ENCODE peak calls at places on chromosomes 11 and 22, in five cellular contexts. T, Z, F, J and U are unnamed samples.

GRCh38 chr22:17890245-17890671 is 116.0 kb upstream of the BID start:
- ATAC-seq in T (peak), Z (no peak), J (no peak), F (no peak), U (no peak)

GRCh38 chr11:71489311-71490043 is 36.5 kb downstream of the NADSYN1 start:
- ATAC-seq in J (no peak), T (no peak), Z (peak), F (no peak), U (no peak)

GRCh38 chr11:20754957-20755356 is 85.6 kb downstream of the NELL1 start:
- ATAC-seq in Z (no peak), T (no peak), F (peak), J (no peak), U (no peak)

GRCh38 chr11:85089654-85090053 is 537.5 kb downstream of the DLG2 start:
- ATAC-seq in Z (no peak), J (no peak), T (no peak), F (no peak), U (no peak)

GRCh38 chr22:27100323-27100722 is 442.9 kb downstream of the MIAT start:
- ATAC-seq in Z (no peak), T (no peak), F (no peak), J (no peak), U (no peak)

GRCh38 chr11:86143429-86144030 is 74.6 kb upstream of the PICALM start:
- ATAC-seq in F (no peak), Z (peak), J (peak), T (peak), U (no peak)

GRCh38 chr11:71499125-71499524 is 27.9 kb upstream of the KRTAP5-7 start:
- ATAC-seq in T (no peak), Z (no peak), J (no peak), F (no peak), U (no peak)

GRCh38 chr11:959027-959426 is 33.4 kb downstream of the AP2A2 start:
- ATAC-seq in F (no peak), J (no peak), Z (no peak), T (no peak), U (no peak)

GRCh38 chr11:126431401-126432064 is 76.0 kb downstream of the ST3GAL4 start:
- ATAC-seq in F (peak), T (peak), Z (no peak), J (no peak), U (peak)

GRCh38 chr22:39567135-39567946 is 3.2 kb upstream of the CACNA1I start:
- ATAC-seq in F (no peak), T (no peak), J (peak), Z (peak), U (no peak)

GRCh38 chr11:114215871-114216803 is 80.1 kb upstream of the NNMT start:
- ATAC-seq in F (no peak), T (no peak), J (peak), Z (no peak), U (no peak)

GRCh38 chr11:102800774-102801173 is 2.8 kb upstream of the MMP1 start:
- ATAC-seq in T (no peak), J (no peak), F (no peak), Z (no peak), U (peak)

GRCh38 chr11:124640660-124641059 is 18.0 kb downstream of the TBRG1 start:
- ATAC-seq in F (no peak), T (no peak), Z (no peak), J (no peak), U (no peak)

GRCh38 chr11:36380296-36381004 is 84.4 kb downstream of the PRR5L start:
- ATAC-seq in Z (no peak), F (no peak), J (no peak), T (no peak), U (no peak)

GRCh38 chr11:77776455-77776854 is 44.1 kb downstream of the RSF1 start:
- ATAC-seq in J (peak), T (no peak), Z (peak), F (no peak), U (no peak)

GRCh38 chr11:71530602-71531001 is 3.5 kb downstream of the KRTAP5-7 start:
- ATAC-seq in J (peak), Z (peak), T (no peak), F (no peak), U (no peak)

GRCh38 chr22:44621401-44622146 is 80.4 kb upstream of the PRR5 start:
- ATAC-seq in Z (no peak), J (no peak), F (no peak), T (no peak), U (no peak)

GRCh38 chr22:49481651-49482399 is 345.8 kb downstream of the BRD1 start:
- ATAC-seq in J (peak), Z (no peak), T (peak), F (no peak), U (no peak)

GRCh38 chr11:122209619-122210377 is 93.8 kb upstream of the BLID start:
- ATAC-seq in T (peak), J (no peak), Z (no peak), F (no peak), U (peak)

GRCh38 chr11:20599424-20600346 is at the start of gene SLC6A5:
- ATAC-seq in Z (peak), T (no peak), F (peak), J (peak), U (no peak)

GRCh38 chr11:134488913-134489312 is 76.9 kb upstream of the B3GAT1 start:
- ATAC-seq in J (no peak), F (no peak), Z (no peak), T (no peak), U (no peak)

GRCh38 chr11:102932678-102933077 is 22.9 kb downstream of the MMP13 start:
- ATAC-seq in T (no peak), F (no peak), Z (no peak), J (no peak), U (no peak)

GRCh38 chr11:94694309-94695060 is 73.7 kb upstream of the AMOTL1 start:
- ATAC-seq in T (no peak), F (no peak), J (no peak), Z (no peak), U (no peak)

GRCh38 chr11:92628401-92629292 is 340.8 kb upstream of the MTNR1B start:
- ATAC-seq in F (no peak), J (no peak), Z (peak), T (no peak), U (no peak)

GRCh38 chr11:86524603-86525352 is 147.6 kb downstream of the ME3 start:
- ATAC-seq in J (no peak), Z (no peak), T (peak), F (no peak), U (no peak)

GRCh38 chr11:32960553-32961164 is 55.0 kb upstream of the DEPDC7 start:
- ATAC-seq in F (no peak), T (peak), J (peak), Z (peak), U (no peak)

GRCh38 chr22:29737251-29738117 is 17.7 kb downstream of the CABP7 start:
- ATAC-seq in J (no peak), F (no peak), T (no peak), Z (no peak), U (no peak)

GRCh38 chr22:31678748-31679147 is 16.7 kb upstream of the PISD start:
- ATAC-seq in Z (no peak), F (no peak), T (no peak), J (no peak), U (no peak)

GRCh38 chr11:133263332-133263731 is 269.0 kb downstream of the OPCML start:
- ATAC-seq in T (peak), F (no peak), Z (no peak), J (no peak), U (no peak)

GRCh38 chr11:108901359-108901758 is 236.5 kb downstream of the DDX10 start:
- ATAC-seq in F (no peak), T (no peak), J (no peak), Z (no peak), U (no peak)

GRCh38 chr11:107221743-107222142 is 203.5 kb upstream of the GUCY1A2 start:
- ATAC-seq in F (no peak), T (no peak), Z (no peak), J (no peak), U (no peak)

GRCh38 chr22:47116426-47117341 is 354.2 kb downstream of the TBC1D22A start:
- ATAC-seq in F (no peak), Z (no peak), T (no peak), J (no peak), U (no peak)

GRCh38 chr11:2142762-2143202 is 3.6 kb upstream of the IGF2 start:
- ATAC-seq in Z (peak), F (no peak), J (no peak), T (no peak), U (no peak)

GRCh38 chr22:47160141-47160541 is 397.7 kb downstream of the TBC1D22A start:
- ATAC-seq in T (no peak), J (no peak), Z (no peak), F (no peak), U (no peak)

GRCh38 chr22:32861330-32861729 is 59.8 kb downstream of the TIMP3 start:
- ATAC-seq in Z (no peak), T (no peak), F (no peak), J (no peak), U (no peak)

GRCh38 chr11:112410325-112410724 is 149.7 kb upstream of the PLET1 start:
- ATAC-seq in T (no peak), Z (no peak), J (no peak), F (no peak), U (no peak)

GRCh38 chr11:47433991-47434786 is 8.0 kb upstream of the PSMC3 start:
- ATAC-seq in F (no peak), T (peak), Z (no peak), J (no peak), U (peak)

GRCh38 chr22:40251106-40251505 is 73.4 kb downstream of the TNRC6B start:
- ATAC-seq in J (no peak), T (no peak), Z (no peak), F (no peak), U (no peak)

GRCh38 chr11:9722893-9723292 is 59.0 kb downstream of the SWAP70 start:
- ATAC-seq in J (no peak), F (no peak), Z (no peak), T (no peak), U (no peak)

GRCh38 chr11:103806130-103806900 is 230.1 kb upstream of the DDI1 start:
- ATAC-seq in F (no peak), T (peak), J (no peak), Z (no peak), U (no peak)

DNA sequence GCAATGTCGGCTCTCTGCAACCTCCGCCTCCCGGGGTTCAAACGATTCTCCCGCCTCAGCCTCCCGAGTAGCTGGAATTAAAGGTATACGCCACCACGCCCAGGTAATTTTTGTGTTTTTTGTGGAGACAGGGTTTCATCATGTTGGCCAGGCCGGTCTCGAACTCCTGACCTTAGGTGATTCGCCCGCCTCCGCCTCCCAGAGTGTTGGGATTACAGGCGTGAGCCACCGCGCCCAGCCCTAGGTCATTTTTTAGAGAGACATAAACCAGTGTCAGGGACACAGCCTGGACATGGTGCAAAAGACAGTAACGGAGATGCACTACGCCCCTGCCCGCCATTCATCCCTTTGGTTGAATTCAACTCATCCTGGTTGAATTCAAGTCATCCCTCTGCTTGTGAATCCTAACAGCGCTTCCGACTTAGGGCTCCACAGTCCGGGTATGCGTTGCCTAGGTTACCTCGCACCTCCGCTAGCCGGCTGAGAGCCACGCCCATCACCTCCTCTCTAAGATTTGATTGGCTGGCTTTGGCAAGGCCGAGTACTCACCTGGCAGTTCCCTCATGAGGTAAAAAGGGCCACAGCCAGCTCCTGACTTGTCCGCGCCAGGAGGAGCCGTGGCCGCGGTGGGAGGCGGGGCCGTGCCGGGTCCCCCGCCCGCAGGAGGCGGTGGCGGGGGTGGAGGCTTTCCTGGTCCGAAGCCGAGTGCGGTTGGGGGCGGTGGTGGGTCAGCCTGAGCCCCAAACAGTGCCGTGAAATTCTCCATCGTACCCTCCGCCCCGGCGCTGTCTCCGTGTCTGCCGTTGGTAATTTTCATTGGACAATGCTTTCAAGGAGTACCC is at the start of gene MED19:
- ATAC-seq in Z (peak), T (peak), F (peak), J (peak), U (peak)
- TF ChIP-seq POLR2AphosphoS5 in Z (peak), T (no peak), F (no peak), J (no peak), U (peak)

DNA sequence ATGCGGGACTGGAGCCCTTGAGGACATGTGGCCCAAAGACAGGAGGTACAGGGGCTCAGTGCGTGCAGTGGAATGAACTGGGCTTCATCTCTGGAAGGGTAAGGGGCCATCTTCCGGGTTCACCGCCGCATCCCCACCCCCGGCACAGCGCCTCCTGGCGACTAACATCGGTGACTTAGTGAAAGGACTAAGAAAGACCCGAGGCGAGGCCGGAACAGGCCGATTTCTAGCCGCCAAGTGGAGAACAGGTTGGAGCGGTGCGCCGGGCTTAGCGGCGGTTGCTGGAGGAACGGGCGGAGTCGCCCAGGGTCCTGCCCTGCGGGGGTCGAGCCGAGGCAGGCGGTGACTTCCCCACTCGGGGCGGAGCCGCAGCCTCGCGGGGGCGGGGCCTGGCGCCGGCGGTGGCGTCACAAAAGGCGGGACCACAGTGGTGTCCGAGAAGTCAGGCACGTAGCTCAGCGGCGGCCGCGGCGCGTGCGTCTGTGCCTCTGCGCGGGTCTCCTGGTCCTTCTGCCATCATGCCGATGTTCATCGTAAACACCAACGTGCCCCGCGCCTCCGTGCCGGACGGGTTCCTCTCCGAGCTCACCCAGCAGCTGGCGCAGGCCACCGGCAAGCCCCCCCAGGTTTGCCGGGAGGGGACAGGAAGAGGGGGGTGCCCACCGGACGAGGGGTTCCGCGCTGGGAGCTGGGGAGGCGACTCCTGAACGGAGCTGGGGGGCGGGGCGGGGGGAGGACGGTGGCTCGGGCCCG is at the start of gene MIF:
- ATAC-seq in F (peak), T (peak), J (peak), Z (peak), U (peak)
- TF ChIP-seq EP300 in F (peak), T (no peak), J (peak), Z (peak), U (no peak)

DNA sequence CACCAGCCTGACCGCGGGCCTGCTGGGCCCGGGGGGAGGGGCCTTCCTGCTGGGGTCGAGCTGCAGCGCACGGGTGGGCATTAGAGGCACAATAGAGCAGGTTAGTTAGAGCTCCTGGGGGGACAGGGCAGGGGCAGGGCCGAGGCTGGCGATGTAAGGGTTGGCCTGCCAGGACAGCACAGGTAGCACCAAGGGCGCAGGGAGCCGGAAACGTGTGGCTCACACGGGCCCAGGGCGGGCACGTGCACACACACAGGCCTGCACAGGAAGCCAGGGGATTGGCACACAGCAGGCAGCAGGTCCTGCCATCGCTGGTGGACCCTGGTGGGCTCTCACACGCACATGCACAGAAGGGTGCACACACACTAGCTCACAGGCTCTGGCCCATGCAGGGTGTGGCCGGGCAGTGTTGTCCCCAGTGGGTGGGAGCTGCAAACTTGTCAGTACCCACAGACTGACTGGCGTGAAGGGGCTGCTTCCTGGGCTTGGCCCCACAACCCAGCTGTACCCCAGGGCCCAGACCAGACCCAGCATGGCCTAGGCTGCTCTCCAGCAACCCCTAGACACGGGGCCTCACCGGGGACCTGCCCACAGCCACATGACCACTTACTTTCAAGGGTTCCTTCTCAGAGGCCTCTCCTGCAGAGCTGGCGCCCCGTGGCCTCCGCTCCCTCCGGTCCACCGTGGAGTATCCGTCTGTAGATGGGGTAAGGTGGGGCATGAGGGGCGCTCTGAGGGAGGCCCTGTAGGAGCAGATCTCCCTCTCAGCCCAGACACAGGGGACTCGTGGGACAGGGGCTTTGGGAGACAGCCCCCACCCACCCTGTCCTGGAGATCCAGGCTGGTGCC is 29.9 kb upstream of the TXNRD2 start:
- ATAC-seq in T (no peak), Z (no peak), J (no peak), F (peak), U (no peak)
- TF ChIP-seq POLR2AphosphoS5 in T (no peak), Z (no peak), J (no peak), F (peak), U (no peak)

DNA sequence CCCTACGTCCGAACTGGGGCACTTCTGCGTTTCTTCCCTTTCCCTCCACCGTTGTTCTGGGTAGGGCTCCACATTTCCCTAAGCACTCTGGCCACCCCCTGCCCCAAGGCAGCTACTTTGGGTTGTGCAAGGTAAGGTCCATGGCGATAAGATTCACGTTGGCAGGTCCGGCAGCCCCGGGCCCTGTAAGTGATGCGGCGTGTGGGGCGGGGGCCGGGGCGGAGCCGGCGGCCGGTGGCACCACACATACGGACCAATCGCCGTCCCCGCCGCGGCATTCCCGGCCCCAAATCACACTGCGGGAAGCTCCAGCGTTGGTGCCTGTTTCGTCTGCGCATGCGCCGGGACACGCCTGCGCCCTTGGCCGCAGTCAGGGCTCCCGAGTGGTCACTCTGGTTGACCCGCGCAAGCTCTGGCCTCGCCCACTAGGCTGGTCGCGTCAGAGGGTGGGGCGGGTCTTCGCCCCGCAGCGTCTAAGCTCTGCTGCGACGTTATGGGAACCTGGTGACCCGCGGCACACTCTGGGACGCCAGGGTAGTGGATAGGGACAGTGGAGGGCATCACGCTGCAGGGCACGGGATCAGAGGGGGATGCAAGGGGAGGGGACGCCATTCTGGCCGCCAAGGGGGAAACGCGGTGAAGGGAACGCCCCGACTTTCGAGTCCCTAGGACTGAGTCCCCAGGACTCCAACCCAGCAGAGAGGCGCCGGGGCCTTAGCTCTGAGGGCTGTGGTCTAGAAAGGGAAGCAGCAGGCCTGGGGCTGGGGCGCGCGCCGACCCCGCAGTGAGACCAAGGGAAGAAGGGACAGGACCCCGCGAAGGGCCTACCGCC is 1.6 kb downstream of the FADS1 start:
- ATAC-seq in Z (peak), F (peak), T (peak), J (peak), U (peak)
- TF ChIP-seq EP300 in Z (no peak), F (no peak), T (no peak), J (no peak), U (no peak)

DNA sequence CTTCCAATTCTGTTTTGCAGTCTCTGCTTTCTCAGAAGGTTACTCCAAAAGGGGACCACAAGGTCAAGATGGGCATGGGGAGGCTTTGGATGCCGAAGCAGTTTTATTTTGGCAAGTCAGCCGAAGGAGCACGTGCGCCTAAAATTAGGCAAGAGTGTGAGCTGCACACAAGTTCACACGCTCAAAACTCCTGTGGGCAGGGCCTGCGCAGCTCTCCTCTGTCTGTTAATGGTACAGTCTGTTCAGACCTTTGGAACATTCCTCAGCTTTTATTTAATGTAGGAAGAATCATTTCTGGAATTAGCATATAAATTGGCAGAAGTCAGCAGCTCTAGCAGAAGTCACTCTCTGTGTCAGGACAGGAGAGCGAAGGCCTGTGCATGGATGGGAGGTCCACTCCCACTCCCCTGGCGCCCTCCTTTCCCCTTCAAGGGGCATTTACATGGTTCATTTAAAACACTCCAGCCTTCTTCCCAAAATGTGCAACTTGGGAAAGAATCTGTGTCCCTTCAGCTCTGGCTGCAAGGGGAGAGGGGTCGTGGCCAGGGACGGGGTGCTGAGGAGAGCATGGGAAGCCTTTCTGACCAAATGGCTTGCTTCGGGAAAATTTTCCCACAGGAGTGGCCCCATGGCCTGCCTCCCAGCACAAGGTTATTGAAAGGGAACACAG is 44.0 kb upstream of the SMIM38 start:
- ATAC-seq in T (no peak), J (no peak), F (no peak), Z (no peak), U (no peak)
- TF ChIP-seq POLR2AphosphoS5 in T (no peak), J (no peak), F (no peak), Z (no peak), U (no peak)

GRCh38 chr11:119828819-119829218 is 99.8 kb upstream of the NECTIN1 start:
- ATAC-seq in F (no peak), T (no peak), Z (no peak), J (peak), U (no peak)
- TF ChIP-seq EP300 in F (no peak), T (no peak), Z (no peak), J (no peak), U (no peak)